ENCODE peak calls at places on chromosomes 13 and 19, in five cellular contexts. T is tibial nerve, M is right lobe of liver, A is pancreas, L is nephron progenitor cell. H is an unnamed sample.

GRCh38 chr19:1441022-1441426 is 2.8 kb downstream of the RPS15 start:
- DNase-seq in T (no peak), M (no peak), A (no peak), L (no peak), H (no peak)

GRCh38 chr13:113305208-113305607 is 8.2 kb downstream of the LAMP1 start:
- DNase-seq in T (no peak), M (no peak), A (no peak), L (no peak), H (no peak)

GRCh38 chr19:6773323-6773931 is 919 bp downstream of the VAV1 start:
- DNase-seq in T (no peak), M (peak; percentile 70), A (no peak), L (no peak), H (peak; percentile 62)

GRCh38 chr19:1014161-1015060 is 6.5 kb downstream of the TMEM259 start:
- DNase-seq in T (no peak), M (no peak), A (no peak), L (no peak), H (no peak)

GRCh38 chr19:56076413-56076998 is 44.6 kb downstream of the ZNF787 start:
- DNase-seq in T (no peak), M (no peak), A (peak; percentile 69), L (peak; percentile 71), H (peak; percentile 83)

GRCh38 chr13:30429721-30430694 is 7.7 kb downstream of the UBE2L5 start:
- DNase-seq in T (no peak), M (no peak), A (no peak), L (no peak), H (no peak)

GRCh38 chr19:5985098-5985783 is 7.3 kb upstream of the RANBP3 start:
- DNase-seq in T (no peak), M (no peak), A (no peak), L (no peak), H (no peak)

GRCh38 chr13:30895773-30896172 is 10.3 kb upstream of the MEDAG start:
- DNase-seq in T (peak; percentile 58), M (no peak), A (no peak), L (no peak), H (no peak)

GRCh38 chr13:44710576-44710975 is 134.4 kb upstream of the TSC22D1 start:
- DNase-seq in T (no peak), M (no peak), A (no peak), L (no peak), H (no peak)

GRCh38 chr13:50033696-50034095 is 18.5 kb downstream of the KCNRG start:
- DNase-seq in T (no peak), M (no peak), A (no peak), L (no peak), H (no peak)

H was measured in mucosa of descending colon.